ENCODE peak calls at places on chromosomes 1 and 21, in six cellular contexts. One of them, this sample, is unnamed.

GRCh38 chr1:77678628-77679610 is 3.5 kb downstream of the ZZZ3 start:
- DNase-seq in H1: no peak
- DNase-seq in K562: no peak
- DNase-seq in SK-N-SH: no peak
- DNase-seq in GM12878: no peak
- DNase-seq in HepG2: no peak
- DNase-seq in this sample: no peak

GRCh38 chr1:233479026-233479890 is 134.6 kb upstream of the KCNK1 start:
- DNase-seq in GM12878: no peak
- DNase-seq in SK-N-SH: no peak
- DNase-seq in HepG2: peak; percentile 7
- DNase-seq in K562: no peak
- DNase-seq in H1: no peak
- DNase-seq in this sample: no peak

GRCh38 chr21:45418301-45419071 is 13.5 kb downstream of the COL18A1 start:
- DNase-seq in SK-N-SH: no peak
- DNase-seq in GM12878: no peak
- DNase-seq in HepG2: no peak
- DNase-seq in K562: no peak
- DNase-seq in H1: no peak
- DNase-seq in this sample: no peak

GRCh38 chr1:243447342-243447741 is 191.5 kb downstream of the SDCCAG8 start:
- DNase-seq in SK-N-SH: no peak
- DNase-seq in HepG2: no peak
- DNase-seq in GM12878: no peak
- DNase-seq in K562: peak; percentile 58
- DNase-seq in H1: no peak
- DNase-seq in this sample: no peak

GRCh38 chr1:1282998-1283397 is 2.8 kb downstream of the SCNN1D start:
- DNase-seq in GM12878: no peak
- DNase-seq in SK-N-SH: no peak
- DNase-seq in K562: no peak
- DNase-seq in HepG2: no peak
- DNase-seq in H1: no peak
- DNase-seq in this sample: no peak

GRCh38 chr1:161725888-161726630 is 4.7 kb downstream of the FCRLB start:
- DNase-seq in H1: peak; percentile 77
- DNase-seq in K562: peak; percentile 36
- DNase-seq in SK-N-SH: peak; percentile 64
- DNase-seq in HepG2: peak; percentile 23
- DNase-seq in GM12878: no peak
- DNase-seq in this sample: peak; percentile 47

GRCh38 chr1:65527672-65528071 is 107.2 kb downstream of the LEPR start:
- DNase-seq in H1: no peak
- DNase-seq in GM12878: no peak
- DNase-seq in K562: peak; percentile 16
- DNase-seq in SK-N-SH: peak; percentile 33
- DNase-seq in HepG2: no peak
- DNase-seq in this sample: no peak

GRCh38 chr21:44583800-44584147 is 3.4 kb upstream of the KRTAP10-5 start:
- DNase-seq in GM12878: no peak
- DNase-seq in H1: no peak
- DNase-seq in K562: no peak
- DNase-seq in SK-N-SH: no peak
- DNase-seq in HepG2: no peak
- DNase-seq in this sample: no peak

GRCh38 chr1:26696645-26697440 is 1.0 kb downstream of the ARID1A start:
- DNase-seq in SK-N-SH: peak; percentile 57
- DNase-seq in H1: no peak
- DNase-seq in GM12878: no peak
- DNase-seq in HepG2: no peak
- DNase-seq in K562: peak; percentile 56
- DNase-seq in this sample: no peak

GRCh38 chr1:16019580-16020277 is 1.9 kb upstream of the HSPB7 start:
- DNase-seq in GM12878: no peak
- DNase-seq in SK-N-SH: peak; percentile 59
- DNase-seq in H1: no peak
- DNase-seq in K562: no peak
- DNase-seq in HepG2: no peak
- DNase-seq in this sample: no peak

GRCh38 chr1:44808063-44808937 is at the start of gene BTBD19:
- DNase-seq in HepG2: peak; percentile 84
- DNase-seq in GM12878: no peak
- DNase-seq in SK-N-SH: peak; percentile 93
- DNase-seq in H1: peak; percentile 84
- DNase-seq in K562: peak; percentile 74
- DNase-seq in this sample: no peak

GRCh38 chr1:118247593-118247992 is 62.6 kb upstream of the SPAG17 start:
- DNase-seq in K562: peak; percentile 19
- DNase-seq in H1: no peak
- DNase-seq in HepG2: peak; percentile 7
- DNase-seq in SK-N-SH: peak; percentile 2
- DNase-seq in GM12878: no peak
- DNase-seq in this sample: no peak

GRCh38 chr1:86965012-86965826 is 50.8 kb downstream of the HS2ST1 start:
- DNase-seq in H1: no peak
- DNase-seq in HepG2: peak; percentile 46
- DNase-seq in K562: no peak
- DNase-seq in GM12878: no peak
- DNase-seq in SK-N-SH: peak; percentile 40
- DNase-seq in this sample: no peak

GRCh38 chr1:2472109-2472508 is 4.0 kb upstream of the PLCH2 start:
- DNase-seq in H1: no peak
- DNase-seq in HepG2: no peak
- DNase-seq in GM12878: no peak
- DNase-seq in SK-N-SH: no peak
- DNase-seq in K562: no peak
- DNase-seq in this sample: no peak

GRCh38 chr1:8283058-8283884 is 34.6 kb upstream of the SLC45A1 start:
- DNase-seq in K562: no peak
- DNase-seq in H1: no peak
- DNase-seq in SK-N-SH: no peak
- DNase-seq in GM12878: peak; percentile 64
- DNase-seq in HepG2: no peak
- DNase-seq in this sample: peak; percentile 27

GRCh38 chr1:19049798-19050197 is 93.3 kb upstream of the IFFO2 start:
- DNase-seq in H1: no peak
- DNase-seq in SK-N-SH: no peak
- DNase-seq in GM12878: no peak
- DNase-seq in HepG2: no peak
- DNase-seq in K562: no peak
- DNase-seq in this sample: no peak

GRCh38 chr1:246549665-246550064 is 16.4 kb downstream of the TFB2M start:
- DNase-seq in GM12878: no peak
- DNase-seq in K562: no peak
- DNase-seq in SK-N-SH: no peak
- DNase-seq in H1: no peak
- DNase-seq in HepG2: no peak
- DNase-seq in this sample: no peak

GRCh38 chr1:3312894-3313578 is 141.4 kb upstream of the ARHGEF16 start:
- DNase-seq in SK-N-SH: no peak
- DNase-seq in HepG2: peak; percentile 65
- DNase-seq in K562: peak; percentile 80
- DNase-seq in GM12878: no peak
- DNase-seq in H1: no peak
- DNase-seq in this sample: peak; percentile 7

GRCh38 chr21:32993894-32994293 is 31.8 kb upstream of the OLIG2 start:
- DNase-seq in HepG2: no peak
- DNase-seq in GM12878: no peak
- DNase-seq in SK-N-SH: no peak
- DNase-seq in K562: no peak
- DNase-seq in H1: no peak
- DNase-seq in this sample: no peak

GRCh38 chr1:112762541-112763141 is 47.5 kb upstream of the PPM1J start:
- DNase-seq in K562: no peak
- DNase-seq in SK-N-SH: no peak
- DNase-seq in GM12878: no peak
- DNase-seq in H1: no peak
- DNase-seq in HepG2: no peak
- DNase-seq in this sample: no peak

GRCh38 chr1:183569141-183569540 is 21.1 kb downstream of the NCF2 start:
- DNase-seq in K562: no peak
- DNase-seq in HepG2: peak; percentile 58
- DNase-seq in SK-N-SH: no peak
- DNase-seq in H1: no peak
- DNase-seq in GM12878: no peak
- DNase-seq in this sample: no peak

GRCh38 chr1:6025269-6026094 is 20.2 kb upstream of the KCNAB2 start:
- DNase-seq in SK-N-SH: no peak
- DNase-seq in GM12878: no peak
- DNase-seq in HepG2: no peak
- DNase-seq in H1: no peak
- DNase-seq in K562: no peak
- DNase-seq in this sample: no peak

GRCh38 chr1:150537732-150538684 is 11.2 kb upstream of the ADAMTSL4 start:
- DNase-seq in GM12878: no peak
- DNase-seq in HepG2: no peak
- DNase-seq in SK-N-SH: no peak
- DNase-seq in K562: no peak
- DNase-seq in H1: peak; percentile 82
- DNase-seq in this sample: no peak

GRCh38 chr1:65020774-65021173 is 54.4 kb upstream of the JAK1 start:
- DNase-seq in GM12878: no peak
- DNase-seq in H1: no peak
- DNase-seq in SK-N-SH: no peak
- DNase-seq in HepG2: peak; percentile 30
- DNase-seq in K562: no peak
- DNase-seq in this sample: no peak

GRCh38 chr1:39410915-39411436 is 80.5 kb upstream of the BMP8A start:
- DNase-seq in K562: peak; percentile 65
- DNase-seq in H1: no peak
- DNase-seq in SK-N-SH: peak; percentile 74
- DNase-seq in GM12878: no peak
- DNase-seq in HepG2: peak; percentile 84
- DNase-seq in this sample: no peak

GRCh38 chr21:38181101-38181500 is 75.7 kb upstream of the KCNJ15 start:
- DNase-seq in HepG2: no peak
- DNase-seq in H1: no peak
- DNase-seq in K562: no peak
- DNase-seq in GM12878: no peak
- DNase-seq in SK-N-SH: no peak
- DNase-seq in this sample: no peak

GRCh38 chr1:182478238-182478637 is 28.3 kb downstream of the RGSL1 start:
- DNase-seq in GM12878: no peak
- DNase-seq in H1: no peak
- DNase-seq in SK-N-SH: no peak
- DNase-seq in K562: no peak
- DNase-seq in HepG2: no peak
- DNase-seq in this sample: no peak

GRCh38 chr1:182473553-182473952 is 23.6 kb downstream of the RGSL1 start:
- DNase-seq in K562: no peak
- DNase-seq in HepG2: no peak
- DNase-seq in H1: no peak
- DNase-seq in SK-N-SH: no peak
- DNase-seq in GM12878: no peak
- DNase-seq in this sample: no peak

GRCh38 chr1:182476625-182477024 is 26.7 kb downstream of the RGSL1 start:
- DNase-seq in GM12878: no peak
- DNase-seq in K562: no peak
- DNase-seq in HepG2: no peak
- DNase-seq in H1: no peak
- DNase-seq in SK-N-SH: no peak
- DNase-seq in this sample: no peak
- TF ChIP-seq GABPA in GM12878: no peak
- TF ChIP-seq GABPA in K562: no peak
- TF ChIP-seq GABPA in HepG2: no peak
- TF ChIP-seq GABPA in H1: no peak
- TF ChIP-seq GABPA in SK-N-SH: no peak
- TF ChIP-seq GABPA in this sample: no peak

DNA sequence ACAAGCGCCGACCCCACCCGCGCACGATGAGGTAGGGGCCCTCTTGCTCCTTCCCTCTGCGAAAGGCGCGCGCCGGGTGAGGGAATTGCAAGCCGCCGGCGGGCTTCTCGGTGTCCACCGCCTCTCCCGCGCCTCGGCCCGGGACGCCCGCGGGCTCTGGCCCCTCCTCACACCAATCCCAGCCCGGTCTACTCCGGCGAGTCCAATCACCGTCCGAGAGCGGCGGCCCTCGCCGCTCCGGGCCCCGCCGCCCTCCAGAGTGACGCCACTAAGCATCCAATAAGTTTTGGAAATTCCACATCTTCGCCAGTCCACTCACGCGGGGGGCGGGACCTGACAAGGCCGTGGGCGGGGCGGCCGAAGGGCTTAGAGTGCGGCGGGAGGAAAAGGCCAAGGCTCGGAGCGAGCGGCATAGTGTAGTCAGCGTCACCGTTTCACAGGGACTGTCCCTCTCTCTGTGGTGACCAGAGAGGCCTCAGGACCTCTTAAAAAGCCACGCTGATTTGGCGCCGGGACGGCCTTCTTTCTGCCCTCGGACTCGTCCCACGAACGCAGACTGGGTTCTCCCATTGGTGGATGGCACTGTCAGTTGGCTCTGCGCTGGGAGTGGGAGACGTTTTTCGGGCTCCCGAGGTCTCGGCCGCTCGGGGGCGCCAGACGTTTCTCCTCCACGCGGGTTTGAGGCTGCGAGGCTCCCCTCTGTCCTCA is at the start of gene TRIM45:
- DNase-seq in K562: peak; percentile 96
- DNase-seq in GM12878: peak; percentile 68
- DNase-seq in H1: peak; percentile 93
- DNase-seq in HepG2: peak; percentile 89
- DNase-seq in SK-N-SH: peak; percentile 95
- DNase-seq in this sample: peak; percentile 71
- TF ChIP-seq CTCF in K562: peak; percentile 77
- TF ChIP-seq CTCF in GM12878: peak; percentile 72
- TF ChIP-seq CTCF in H1: peak; percentile 60
- TF ChIP-seq CTCF in HepG2: peak; percentile 88
- TF ChIP-seq CTCF in SK-N-SH: peak; percentile 87
- TF ChIP-seq CTCF in this sample: peak; percentile 17

GRCh38 chr1:210260087-210260486 is 27.5 kb downstream of the SERTAD4 start:
- DNase-seq in GM12878: no peak
- DNase-seq in H1: no peak
- DNase-seq in SK-N-SH: peak; percentile 52
- DNase-seq in K562: no peak
- DNase-seq in HepG2: no peak
- DNase-seq in this sample: no peak
- TF ChIP-seq GABPA in GM12878: no peak
- TF ChIP-seq GABPA in H1: no peak
- TF ChIP-seq GABPA in SK-N-SH: no peak
- TF ChIP-seq GABPA in K562: no peak
- TF ChIP-seq GABPA in HepG2: no peak
- TF ChIP-seq GABPA in this sample: no peak

DNA sequence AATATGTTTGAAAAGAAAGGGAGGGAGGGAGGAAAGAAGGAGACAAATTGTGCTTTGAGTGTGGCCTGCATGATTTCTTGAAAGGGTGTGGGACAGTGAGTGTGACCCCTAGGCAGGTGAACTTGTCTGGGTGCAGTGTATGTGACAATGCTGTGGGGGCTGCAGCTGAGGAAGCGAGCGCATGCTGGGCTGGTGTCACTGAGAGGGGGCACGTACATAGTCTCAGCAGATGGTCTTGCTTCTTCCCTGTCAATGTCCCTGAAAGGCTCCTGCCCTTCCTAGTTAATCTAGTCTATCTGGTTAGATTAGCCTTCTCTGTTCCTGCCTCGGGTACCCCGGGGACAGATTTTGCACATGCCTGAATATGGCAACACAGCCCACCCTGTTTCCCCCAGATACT is 9.8 kb downstream of the FAAH start:
- DNase-seq in H1: no peak
- DNase-seq in K562: no peak
- DNase-seq in SK-N-SH: no peak
- DNase-seq in GM12878: no peak
- DNase-seq in HepG2: no peak
- DNase-seq in this sample: no peak
- TF ChIP-seq CTCF in H1: no peak
- TF ChIP-seq CTCF in K562: no peak
- TF ChIP-seq CTCF in SK-N-SH: no peak
- TF ChIP-seq CTCF in GM12878: no peak
- TF ChIP-seq CTCF in HepG2: no peak
- TF ChIP-seq CTCF in this sample: no peak

GRCh38 chr1:157155658-157156057 is 17.5 kb upstream of the ETV3 start:
- DNase-seq in K562: peak; percentile 58
- DNase-seq in GM12878: no peak
- DNase-seq in SK-N-SH: no peak
- DNase-seq in H1: no peak
- DNase-seq in HepG2: peak; percentile 31
- DNase-seq in this sample: no peak
- TF ChIP-seq GABPA in K562: no peak
- TF ChIP-seq GABPA in GM12878: no peak
- TF ChIP-seq GABPA in SK-N-SH: no peak
- TF ChIP-seq GABPA in H1: no peak
- TF ChIP-seq GABPA in HepG2: no peak
- TF ChIP-seq GABPA in this sample: no peak